ENCODE peak calls at places on chromosomes 4 and X, in nine cellular contexts. K is A673; N is left lung; V is suprapubic skin; J is CD8-positive, alpha-beta T cell; B is tibial artery; P is A549; Y is naive thymus-derived CD4-positive, alpha-beta T cell; R is lower lobe of right lung. U is an unnamed sample. For H3K9me3, the result is how much of the 10 kb centered on the place peaks cover.

GRCh38 chrX:134836497-134836968 is 154.3 kb upstream of the SMIM10 start:
- DNase-seq in K (peak), N (no peak), V (no peak), J (no peak), B (no peak), P (peak), Y (no peak), R (no peak), U (no peak)

GRCh38 chr4:109432203-109432602 is 1.4 kb upstream of the SEC24B start:
- DNase-seq in K (no peak), N (no peak), V (no peak), J (no peak), B (no peak), P (no peak), Y (no peak), R (no peak), U (no peak)

GRCh38 chrX:56233100-56233499 is 944 bp downstream of the KLF8 start:
- DNase-seq in K (no peak), N (no peak), V (no peak), J (no peak), B (no peak), P (no peak), Y (no peak), R (no peak), U (no peak)

GRCh38 chrX:110755061-110755460 is 40.6 kb downstream of the CHRDL1 start:
- DNase-seq in K (no peak), N (no peak), V (no peak), J (no peak), B (no peak), P (no peak), Y (no peak), R (no peak), U (no peak)

GRCh38 chr4:48247142-48247877 is 22.3 kb downstream of the TEC start:
- DNase-seq in K (no peak), N (no peak), V (no peak), J (no peak), B (no peak), P (no peak), Y (no peak), R (no peak), U (no peak)

GRCh38 chr4:10259976-10260375 is 143.4 kb upstream of the WDR1 start:
- DNase-seq in K (no peak), N (no peak), V (no peak), J (no peak), B (no peak), P (no peak), Y (no peak), R (no peak), U (no peak)

GRCh38 chr4:173488656-173489055 is 41.4 kb downstream of the HAND2 start:
- DNase-seq in K (no peak), N (no peak), V (no peak), J (no peak), B (no peak), P (no peak), Y (no peak), R (no peak), U (no peak)

GRCh38 chrX:117936162-117936561 is 180.4 kb downstream of the KLHL13 start:
- DNase-seq in K (no peak), N (no peak), V (no peak), J (no peak), B (no peak), P (no peak), Y (no peak), R (no peak), U (no peak)

GRCh38 chr4:114488301-114488982 is 110.2 kb upstream of the UGT8 start:
- DNase-seq in K (no peak), N (no peak), V (no peak), J (no peak), B (no peak), P (no peak), Y (no peak), R (no peak), U (no peak)

GRCh38 chrX:34764842-34765241 is 107.8 kb upstream of the TMEM47 start:
- DNase-seq in K (no peak), N (no peak), V (no peak), J (no peak), B (no peak), P (no peak), Y (no peak), R (no peak), U (no peak)

GRCh38 chrX:34770511-34770910 is 113.4 kb upstream of the TMEM47 start:
- DNase-seq in K (no peak), N (no peak), V (no peak), J (no peak), B (no peak), P (no peak), Y (no peak), R (no peak), U (no peak)

GRCh38 chrX:34768290-34768689 is 111.2 kb upstream of the TMEM47 start:
- DNase-seq in K (peak), N (no peak), V (no peak), J (no peak), B (no peak), P (no peak), Y (no peak), R (no peak), U (no peak)
- H3K27ac ChIP-seq in K (no peak), N (no peak), V (no peak), J (no peak), B (no peak), P (no peak), Y (no peak), R (no peak), U (no peak)

GRCh38 chrX:63282828-63283227 is 68.3 kb downstream of the SPIN4 start:
- DNase-seq in K (no peak), N (no peak), V (no peak), J (no peak), B (no peak), P (no peak), Y (no peak), R (no peak), U (no peak)

GRCh38 chrX:63283331-63283730 is 67.8 kb downstream of the SPIN4 start:
- DNase-seq in K (no peak), N (no peak), V (no peak), J (no peak), B (no peak), P (no peak), Y (no peak), R (no peak), U (no peak)

GRCh38 chrX:63282077-63282476 is 69.1 kb downstream of the SPIN4 start:
- DNase-seq in K (no peak), N (no peak), V (no peak), J (no peak), B (no peak), P (no peak), Y (no peak), R (no peak), U (no peak)

GRCh38 chrX:63281465-63281864 is 69.7 kb downstream of the SPIN4 start:
- DNase-seq in K (no peak), N (no peak), V (no peak), J (no peak), B (no peak), P (no peak), Y (no peak), R (no peak), U (no peak)
- H3K9me3 ChIP-seq in K (under half), N (under half), V (under half), J (under half), B (under half), P (under half), Y (under half), R (under half), U (under half)

DNA sequence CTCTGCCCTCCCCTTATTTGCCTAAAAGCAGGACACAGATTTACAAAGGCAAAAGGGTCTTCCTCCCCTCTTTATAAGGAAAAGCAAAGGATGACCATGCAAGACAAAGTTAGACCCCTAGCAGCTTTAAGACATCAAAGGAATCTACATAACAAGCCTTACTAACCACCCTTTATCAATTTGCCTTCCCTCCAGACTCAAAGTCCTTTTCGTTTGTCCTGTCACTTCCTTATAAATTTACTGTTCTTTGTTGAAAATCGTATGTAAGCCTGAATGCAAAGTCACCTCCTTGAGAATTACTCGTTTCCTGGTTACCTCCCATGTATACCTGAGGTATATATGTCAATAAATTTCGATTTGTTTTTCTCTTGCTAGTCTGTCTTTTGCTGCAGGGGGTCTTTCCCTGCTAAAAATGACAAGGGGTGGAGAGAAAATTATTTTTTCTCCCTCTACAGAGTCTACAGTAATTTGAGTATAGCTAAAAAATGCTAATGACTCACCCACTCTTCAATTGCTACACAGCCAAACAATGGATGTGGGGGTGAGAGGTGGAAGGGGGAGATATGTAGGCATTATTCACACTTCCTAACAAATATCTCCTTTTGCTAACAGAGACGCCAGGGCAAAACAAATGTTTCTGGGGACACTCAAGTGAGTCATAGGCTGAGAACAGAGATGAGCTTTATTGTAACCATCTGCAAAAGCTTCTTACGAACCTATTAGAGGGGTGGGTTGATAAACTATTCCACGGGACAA is 13.2 kb downstream of the SCD5 start:
- DNase-seq in K (peak), N (no peak), V (no peak), J (no peak), B (no peak), P (peak), Y (no peak), R (no peak), U (no peak)
- H3K4me3 ChIP-seq in K (peak), N (no peak), V (no peak), J (no peak), B (no peak), P (peak), Y (no peak), R (no peak), U (no peak)

GRCh38 chrX:82087699-82088098 is 885.8 kb downstream of the SH3BGRL start:
- DNase-seq in K (no peak), N (no peak), V (no peak), J (no peak), B (peak), P (no peak), Y (no peak), R (no peak), U (peak)
- H3K27ac ChIP-seq in K (no peak), N (no peak), V (no peak), J (no peak), B (no peak), P (no peak), Y (no peak), R (no peak), U (peak)

GRCh38 chr4:121541696-121542095 is 155.1 kb downstream of the ANXA5 start:
- DNase-seq in K (no peak), N (no peak), V (no peak), J (no peak), B (no peak), P (no peak), Y (no peak), R (no peak), U (no peak)
- H3K9me3 ChIP-seq in K (under half), N (under half), V (under half), J (under half), B (under half), P (under half), Y (under half), R (under half), U (under half)

DNA sequence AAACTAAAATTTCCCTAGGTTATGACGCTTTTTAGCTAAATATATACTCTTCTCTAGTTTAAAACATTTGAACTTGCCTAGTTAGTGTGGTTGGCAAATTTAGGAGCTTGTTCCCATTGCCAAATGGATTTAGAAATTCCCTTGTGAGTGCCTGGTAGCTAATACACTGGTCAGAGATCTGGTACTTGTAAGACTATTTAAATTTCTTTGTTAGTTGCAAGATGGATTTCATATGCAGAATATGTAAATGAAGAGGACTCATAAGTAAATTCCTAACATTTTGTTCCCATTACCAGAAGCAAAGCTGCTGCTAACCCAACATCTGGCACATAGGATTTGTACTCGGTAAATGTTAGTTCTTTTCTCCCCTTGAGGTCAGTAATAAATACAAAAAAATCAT is 56.0 kb upstream of the PGK1 start:
- DNase-seq in K (no peak), N (no peak), V (no peak), J (no peak), B (no peak), P (no peak), Y (no peak), R (no peak), U (no peak)
- H3K4me3 ChIP-seq in K (no peak), N (no peak), V (no peak), J (no peak), B (no peak), P (no peak), Y (no peak), R (no peak), U (no peak)

GRCh38 chr4:147773261-147774184 is 41.6 kb downstream of the ARHGAP10 start:
- DNase-seq in K (peak), N (no peak), V (no peak), J (no peak), B (no peak), P (no peak), Y (no peak), R (no peak), U (no peak)
- H3K27ac ChIP-seq in K (no peak), N (peak), V (peak), J (no peak), B (peak), P (no peak), Y (no peak), R (no peak), U (peak)

U was measured in heart right ventricle.